ENCODE peak calls at places on chromosomes 6 and 20, in nine cellular contexts. M is CD4-positive, alpha-beta T cell; R is sigmoid colon; F is ovary; U is trophoblast cell; H is GM23248; C is CD8-positive, alpha-beta T cell; W is right lobe of liver; E is substantia nigra. D is an unnamed sample.
A peak's percentile ranks its signal among the peaks of the same experiment; 100 is the strongest.

GRCh38 chr6:84581494-84582259 is 182.7 kb downstream of the TBX18 start:
- DNase-seq in M (no peak), R (no peak), F (no peak), U (no peak), H (peak; percentile 78), C (no peak), W (no peak), E (no peak), D (no peak)

GRCh38 chr20:19435820-19436219 is 223.4 kb downstream of the SLC24A3 start:
- DNase-seq in M (no peak), R (no peak), F (no peak), U (no peak), H (no peak), C (no peak), W (no peak), E (no peak), D (no peak)

GRCh38 chr6:160388922-160389321 is 40.7 kb downstream of the SLC22A3 start:
- DNase-seq in M (no peak), R (no peak), F (no peak), U (no peak), H (peak; percentile 29), C (no peak), W (no peak), E (no peak), D (no peak)

GRCh38 chr6:86856937-86857563 is 80.3 kb upstream of the HTR1E start:
- DNase-seq in M (no peak), R (no peak), F (no peak), U (peak; percentile 40), H (peak; percentile 60), C (no peak), W (peak; percentile 60), E (no peak), D (no peak)

GRCh38 chr20:23820493-23820892 is 6.0 kb downstream of the CST2 start:
- DNase-seq in M (no peak), R (no peak), F (no peak), U (no peak), H (peak; percentile 48), C (no peak), W (no peak), E (no peak), D (no peak)

GRCh38 chr6:133542056-133542821 is 301.1 kb downstream of the EYA4 start:
- DNase-seq in M (no peak), R (no peak), F (no peak), U (no peak), H (peak; percentile 5), C (no peak), W (no peak), E (no peak), D (no peak)

GRCh38 chr6:124960757-124961467 is 1.3 kb upstream of the RNF217 start:
- DNase-seq in M (no peak), R (no peak), F (no peak), U (no peak), H (peak; percentile 47), C (no peak), W (no peak), E (no peak), D (no peak)

GRCh38 chr6:90284236-90284744 is 12.4 kb downstream of the BACH2 start:
- DNase-seq in M (no peak), R (no peak), F (no peak), U (no peak), H (peak; percentile 95), C (no peak), W (no peak), E (no peak), D (no peak)

GRCh38 chr6:131175559-131175958 is 40.3 kb downstream of the AKAP7 start:
- DNase-seq in M (no peak), R (no peak), F (no peak), U (no peak), H (peak; percentile 10), C (no peak), W (no peak), E (no peak), D (no peak)

GRCh38 chr6:89506716-89507597 is 74.0 kb downstream of the ANKRD6 start:
- DNase-seq in M (no peak), R (no peak), F (no peak), U (no peak), H (no peak), C (no peak), W (no peak), E (no peak), D (no peak)

GRCh38 chr6:32792901-32793400 is 23.9 kb downstream of the HLA-DOB start:
- DNase-seq in M (no peak), R (no peak), F (no peak), U (no peak), H (no peak), C (no peak), W (no peak), E (no peak), D (no peak)

GRCh38 chr20:63255911-63256704 is 1.8 kb upstream of the NKAIN4 start:
- DNase-seq in M (no peak), R (no peak), F (no peak), U (no peak), H (no peak), C (no peak), W (no peak), E (no peak), D (no peak)

DNA sequence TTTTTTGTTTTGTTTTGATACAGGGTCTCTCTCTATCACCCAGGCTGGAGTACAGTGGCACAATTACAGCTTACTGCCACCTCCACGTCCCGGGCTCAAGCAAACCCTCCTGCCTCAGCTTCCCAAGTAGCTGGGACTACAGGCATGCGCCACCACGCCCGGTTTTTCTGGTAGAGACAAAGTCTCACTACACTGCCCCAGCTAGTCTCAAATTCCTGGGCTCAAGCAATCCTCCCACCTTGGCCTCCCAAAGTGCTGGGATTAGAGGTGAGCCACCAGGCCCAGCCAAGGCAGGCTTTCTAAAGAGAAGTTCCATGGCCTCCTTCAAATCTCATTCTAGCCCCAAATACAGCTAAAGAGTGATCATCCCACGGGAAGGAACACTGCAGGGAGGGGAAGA is 5.2 kb downstream of the MCCD1 start:
- DNase-seq in M (no peak), R (no peak), F (no peak), U (no peak), H (no peak), C (no peak), W (no peak), E (no peak), D (no peak)
- H3K27ac ChIP-seq in M (no peak overlapping the region), R (no peak overlapping the region), F (no peak overlapping the region), U (no peak overlapping the region), H (peak overlapping the region; percentile 20), C (no peak overlapping the region), W (no peak overlapping the region), E (no peak overlapping the region), D (no peak overlapping the region)

GRCh38 chr6:134864558-134864957 is 85.3 kb downstream of the ALDH8A1 start:
- DNase-seq in M (no peak), R (no peak), F (no peak), U (no peak), H (no peak), C (no peak), W (no peak), E (no peak), D (no peak)

GRCh38 chr6:134866563-134866962 is 83.3 kb downstream of the ALDH8A1 start:
- DNase-seq in M (no peak), R (no peak), F (no peak), U (no peak), H (no peak), C (no peak), W (no peak), E (no peak), D (no peak)

GRCh38 chr6:134870677-134871498 is 79.0 kb downstream of the ALDH8A1 start:
- DNase-seq in M (no peak), R (no peak), F (no peak), U (no peak), H (no peak), C (no peak), W (no peak), E (no peak), D (no peak)

GRCh38 chr6:134863763-134864510 is 86.0 kb downstream of the ALDH8A1 start:
- DNase-seq in M (no peak), R (no peak), F (no peak), U (no peak), H (no peak), C (no peak), W (peak; percentile 69), E (no peak), D (no peak)

GRCh38 chr6:134868812-134869211 is 81.1 kb downstream of the ALDH8A1 start:
- DNase-seq in M (no peak), R (no peak), F (no peak), U (no peak), H (no peak), C (no peak), W (no peak), E (no peak), D (no peak)
- H3K27ac ChIP-seq in M (no peak overlapping the region), R (no peak overlapping the region), F (no peak overlapping the region), U (no peak overlapping the region), H (no peak overlapping the region), C (no peak overlapping the region), W (no peak overlapping the region), E (no peak overlapping the region), D (no peak overlapping the region)

GRCh38 chr6:117502580-117502979 is 20.1 kb downstream of the DCBLD1 start:
- DNase-seq in M (no peak), R (no peak), F (no peak), U (no peak), H (peak; percentile 35), C (no peak), W (no peak), E (no peak), D (no peak)
- H3K27ac ChIP-seq in M (no peak overlapping the region), R (no peak overlapping the region), F (no peak overlapping the region), U (no peak overlapping the region), H (no peak overlapping the region), C (no peak overlapping the region), W (no peak overlapping the region), E (no peak overlapping the region), D (no peak overlapping the region)

GRCh38 chr20:50435397-50436051 is 74.7 kb upstream of the PTPN1 start:
- DNase-seq in M (no peak), R (no peak), F (no peak), U (no peak), H (no peak), C (no peak), W (no peak), E (no peak), D (no peak)

GRCh38 chr20:50436052-50436656 is 74.0 kb upstream of the PTPN1 start:
- DNase-seq in M (no peak), R (no peak), F (no peak), U (no peak), H (no peak), C (no peak), W (no peak), E (no peak), D (no peak)

GRCh38 chr20:50434653-50435396 is 75.4 kb upstream of the PTPN1 start:
- DNase-seq in M (no peak), R (no peak), F (no peak), U (no peak), H (peak; percentile 74), C (no peak), W (no peak), E (no peak), D (no peak)

GRCh38 chr20:50438986-50439407 is 71.2 kb upstream of the PTPN1 start:
- DNase-seq in M (no peak), R (no peak), F (no peak), U (peak; percentile 95), H (peak; percentile 93), C (no peak), W (no peak), E (no peak), D (no peak)

DNA sequence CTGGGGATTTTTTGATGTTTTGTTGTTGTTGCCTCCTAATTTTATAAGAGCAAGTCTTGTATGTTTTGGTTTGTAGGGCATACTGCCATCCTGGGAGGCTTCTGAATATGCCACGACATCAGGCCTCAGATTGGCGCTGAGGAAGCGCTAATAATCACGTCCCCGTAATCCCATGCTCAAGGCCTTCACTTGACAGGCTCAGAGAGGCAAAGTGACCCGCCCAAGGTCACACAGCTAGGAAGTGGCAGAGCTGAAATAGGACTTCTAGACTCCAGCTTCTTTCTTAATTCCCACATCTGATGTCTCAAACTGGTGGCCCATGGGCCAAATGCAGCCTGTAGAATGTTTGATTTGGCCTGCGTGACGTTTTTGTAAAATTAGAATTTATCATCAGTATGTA is 73.5 kb upstream of the PTPN1 start:
- DNase-seq in M (no peak), R (no peak), F (no peak), U (no peak), H (no peak), C (no peak), W (no peak), E (no peak), D (no peak)
- H3K27ac ChIP-seq in M (no peak overlapping the region), R (no peak overlapping the region), F (no peak overlapping the region), U (no peak overlapping the region), H (no peak overlapping the region), C (no peak overlapping the region), W (no peak overlapping the region), E (no peak overlapping the region), D (no peak overlapping the region)

D was measured in dorsolateral prefrontal cortex.